ENCODE peak calls at places on chromosomes 11 and 22, in five cellular contexts. One of them, this sample, is unnamed.

GRCh38 chr11:70297341-70297740 is 26.9 kb downstream of the PPFIA1 start:
- DNase-seq in spleen: no peak
- DNase-seq in NCI-H226: no peak
- DNase-seq in left lung: no peak
- DNase-seq in left cardiac atrium: no peak
- DNase-seq in this sample: no peak

GRCh38 chr11:122101625-122102291 is 14.3 kb downstream of the BLID start:
- DNase-seq in left cardiac atrium: peak; percentile 61
- DNase-seq in spleen: no peak
- DNase-seq in NCI-H226: peak; percentile 41
- DNase-seq in left lung: no peak
- DNase-seq in this sample: no peak

GRCh38 chr11:127332896-127333295 is 332.3 kb upstream of the KIRREL3 start:
- DNase-seq in left lung: no peak
- DNase-seq in left cardiac atrium: no peak
- DNase-seq in NCI-H226: no peak
- DNase-seq in spleen: no peak
- DNase-seq in this sample: no peak

GRCh38 chr11:44940835-44941234 is 9.8 kb downstream of the TP53I11 start:
- DNase-seq in spleen: no peak
- DNase-seq in NCI-H226: no peak
- DNase-seq in left cardiac atrium: no peak
- DNase-seq in left lung: no peak
- DNase-seq in this sample: no peak

GRCh38 chr11:91932151-91932821 is 292.3 kb upstream of the FAT3 start:
- DNase-seq in spleen: no peak
- DNase-seq in left cardiac atrium: no peak
- DNase-seq in NCI-H226: peak; percentile 14
- DNase-seq in left lung: no peak
- DNase-seq in this sample: no peak

GRCh38 chr11:116336540-116336939 is 436.2 kb downstream of the BUD13 start:
- DNase-seq in NCI-H226: no peak
- DNase-seq in left lung: no peak
- DNase-seq in spleen: no peak
- DNase-seq in left cardiac atrium: no peak
- DNase-seq in this sample: no peak

GRCh38 chr11:116732740-116733385 is 39.9 kb downstream of the BUD13 start:
- DNase-seq in NCI-H226: peak; percentile 47
- DNase-seq in left lung: peak; percentile 83
- DNase-seq in left cardiac atrium: peak; percentile 67
- DNase-seq in spleen: peak; percentile 86
- DNase-seq in this sample: no peak

GRCh38 chr11:46450846-46451470 is 59.4 kb upstream of the CHRM4 start:
- DNase-seq in spleen: no peak
- DNase-seq in NCI-H226: no peak
- DNase-seq in left lung: no peak
- DNase-seq in left cardiac atrium: no peak
- DNase-seq in this sample: no peak

GRCh38 chr11:79600747-79601146 is 159.9 kb upstream of the TENM4 start:
- DNase-seq in NCI-H226: no peak
- DNase-seq in left lung: no peak
- DNase-seq in left cardiac atrium: no peak
- DNase-seq in spleen: no peak
- DNase-seq in this sample: no peak

GRCh38 chr11:368414-369335 is 624 bp upstream of the B4GALNT4 start:
- DNase-seq in spleen: no peak
- DNase-seq in left lung: no peak
- DNase-seq in left cardiac atrium: peak; percentile 26
- DNase-seq in NCI-H226: no peak
- DNase-seq in this sample: no peak

GRCh38 chr11:47533690-47534135 is 19.2 kb downstream of the CELF1 start:
- DNase-seq in left cardiac atrium: no peak
- DNase-seq in spleen: no peak
- DNase-seq in left lung: no peak
- DNase-seq in NCI-H226: no peak
- DNase-seq in this sample: no peak

GRCh38 chr22:20728523-20729190 is 45.3 kb upstream of the SERPIND1 start:
- DNase-seq in left lung: peak; percentile 20
- DNase-seq in left cardiac atrium: no peak
- DNase-seq in NCI-H226: no peak
- DNase-seq in spleen: no peak
- DNase-seq in this sample: no peak

GRCh38 chr11:10486161-10486840 is 31.2 kb downstream of the AMPD3 start:
- DNase-seq in NCI-H226: no peak
- DNase-seq in spleen: no peak
- DNase-seq in left cardiac atrium: no peak
- DNase-seq in left lung: no peak
- DNase-seq in this sample: no peak

GRCh38 chr11:85759915-85760314 is 51.0 kb downstream of the SYTL2 start:
- DNase-seq in left lung: no peak
- DNase-seq in NCI-H226: peak; percentile 83
- DNase-seq in left cardiac atrium: no peak
- DNase-seq in spleen: no peak
- DNase-seq in this sample: no peak

GRCh38 chr11:109864834-109865557 is 228.2 kb upstream of the ZC3H12C start:
- DNase-seq in left lung: no peak
- DNase-seq in left cardiac atrium: no peak
- DNase-seq in spleen: no peak
- DNase-seq in NCI-H226: peak; percentile 68
- DNase-seq in this sample: no peak

GRCh38 chr11:134667505-134667904 is 255.5 kb upstream of the B3GAT1 start:
- DNase-seq in left cardiac atrium: no peak
- DNase-seq in spleen: peak; percentile 48
- DNase-seq in NCI-H226: no peak
- DNase-seq in left lung: no peak
- DNase-seq in this sample: no peak

GRCh38 chr11:57095896-57096295 is 85.9 kb upstream of the LRRC55 start:
- DNase-seq in spleen: no peak
- DNase-seq in left cardiac atrium: no peak
- DNase-seq in left lung: no peak
- DNase-seq in NCI-H226: no peak
- DNase-seq in this sample: no peak

GRCh38 chr11:35994421-35994820 is 50.6 kb downstream of the LDLRAD3 start:
- DNase-seq in left cardiac atrium: no peak
- DNase-seq in spleen: no peak
- DNase-seq in NCI-H226: no peak
- DNase-seq in left lung: no peak
- DNase-seq in this sample: no peak

GRCh38 chr11:62677709-62678108 is 1.2 kb downstream of the UBXN1 start:
- DNase-seq in left lung: peak; percentile 54
- DNase-seq in spleen: no peak
- DNase-seq in left cardiac atrium: no peak
- DNase-seq in NCI-H226: no peak
- DNase-seq in this sample: no peak

GRCh38 chr11:44066732-44067131 is 662 bp downstream of the ACCS start:
- DNase-seq in spleen: no peak
- DNase-seq in NCI-H226: no peak
- DNase-seq in left cardiac atrium: no peak
- DNase-seq in left lung: no peak
- DNase-seq in this sample: peak; percentile 57

GRCh38 chr11:133919330-133920108 is 37.2 kb downstream of the IGSF9B start:
- DNase-seq in spleen: no peak
- DNase-seq in left lung: peak; percentile 82
- DNase-seq in left cardiac atrium: no peak
- DNase-seq in NCI-H226: no peak
- DNase-seq in this sample: no peak

GRCh38 chr11:67356867-67357561 is 3.7 kb upstream of the POLD4 start:
- DNase-seq in left cardiac atrium: peak; percentile 54
- DNase-seq in spleen: peak; percentile 87
- DNase-seq in left lung: peak; percentile 88
- DNase-seq in NCI-H226: peak; percentile 67
- DNase-seq in this sample: no peak

GRCh38 chr11:45472713-45473317 is 186.7 kb upstream of the SYT13 start:
- DNase-seq in spleen: peak; percentile 45
- DNase-seq in left lung: no peak
- DNase-seq in left cardiac atrium: no peak
- DNase-seq in NCI-H226: no peak
- DNase-seq in this sample: no peak

GRCh38 chr11:116993599-116993998 is 104.6 kb downstream of the SIK3 start:
- DNase-seq in spleen: no peak
- DNase-seq in NCI-H226: no peak
- DNase-seq in left lung: no peak
- DNase-seq in left cardiac atrium: no peak
- DNase-seq in this sample: no peak

GRCh38 chr11:69007978-69008381 is 5.1 kb downstream of the MRGPRF start:
- DNase-seq in NCI-H226: peak; percentile 53
- DNase-seq in left cardiac atrium: no peak
- DNase-seq in spleen: peak; percentile 43
- DNase-seq in left lung: peak; percentile 39
- DNase-seq in this sample: no peak

GRCh38 chr11:40185793-40186192 is 1273.7 kb downstream of the LRRC4C start:
- DNase-seq in left cardiac atrium: no peak
- DNase-seq in left lung: no peak
- DNase-seq in NCI-H226: no peak
- DNase-seq in spleen: no peak
- DNase-seq in this sample: no peak

GRCh38 chr11:31045335-31045734 is 324.2 kb downstream of the DCDC1 start:
- DNase-seq in spleen: no peak
- DNase-seq in left lung: no peak
- DNase-seq in left cardiac atrium: no peak
- DNase-seq in NCI-H226: no peak
- DNase-seq in this sample: no peak

GRCh38 chr11:44861829-44862545 is 88.7 kb downstream of the TP53I11 start:
- DNase-seq in NCI-H226: peak; percentile 99
- DNase-seq in spleen: peak; percentile 80
- DNase-seq in left lung: no peak
- DNase-seq in left cardiac atrium: peak; percentile 87
- DNase-seq in this sample: peak; percentile 54

GRCh38 chr22:45200862-45201511 is 37.3 kb downstream of the NUP50 start:
- DNase-seq in left cardiac atrium: no peak
- DNase-seq in left lung: no peak
- DNase-seq in NCI-H226: no peak
- DNase-seq in spleen: peak; percentile 41
- DNase-seq in this sample: no peak

GRCh38 chr11:28447226-28447625 is 339.0 kb downstream of the METTL15 start:
- DNase-seq in NCI-H226: no peak
- DNase-seq in left cardiac atrium: no peak
- DNase-seq in spleen: no peak
- DNase-seq in left lung: no peak
- DNase-seq in this sample: no peak

GRCh38 chr11:3123761-3124733 is 41.1 kb downstream of the OSBPL5 start:
- DNase-seq in spleen: peak; percentile 71
- DNase-seq in left cardiac atrium: peak; percentile 90
- DNase-seq in left lung: peak; percentile 84
- DNase-seq in NCI-H226: peak; percentile 91
- DNase-seq in this sample: peak; percentile 25

GRCh38 chr11:11514246-11514645 is 107.6 kb downstream of the GALNT18 start:
- DNase-seq in left cardiac atrium: no peak
- DNase-seq in left lung: no peak
- DNase-seq in NCI-H226: no peak
- DNase-seq in spleen: no peak
- DNase-seq in this sample: no peak

GRCh38 chr11:40178470-40178869 is 1281.0 kb downstream of the LRRC4C start:
- DNase-seq in spleen: no peak
- DNase-seq in left lung: no peak
- DNase-seq in left cardiac atrium: no peak
- DNase-seq in NCI-H226: no peak
- DNase-seq in this sample: no peak

GRCh38 chr11:69055598-69056516 is 7.1 kb downstream of the TPCN2 start:
- DNase-seq in NCI-H226: no peak
- DNase-seq in left cardiac atrium: no peak
- DNase-seq in spleen: peak; percentile 90
- DNase-seq in left lung: peak; percentile 86
- DNase-seq in this sample: no peak

GRCh38 chr11:116217441-116217840 is 555.3 kb downstream of the BUD13 start:
- DNase-seq in spleen: no peak
- DNase-seq in left cardiac atrium: no peak
- DNase-seq in left lung: no peak
- DNase-seq in NCI-H226: no peak
- DNase-seq in this sample: no peak